ENCODE peak calls at places on chromosomes 3 and 15, in four cellular contexts. O is hepatocyte, U is keratinocyte, R is vagina. J is an unnamed sample.

GRCh38 chr3:134449277-134449676 is 36.5 kb downstream of the ANAPC13 start:
- DNase-seq in O (no peak), U (no peak), R (no peak), J (no peak)

GRCh38 chr3:183548262-183548769 is 7.2 kb downstream of the KLHL6 start:
- DNase-seq in R (no peak), O (peak), U (peak), J (no peak)

GRCh38 chr3:177294221-177294620 is 96.9 kb upstream of the TBL1XR1 start:
- DNase-seq in U (peak), R (no peak), O (peak), J (no peak)

GRCh38 chr3:168248383-168249047 is 152.8 kb upstream of the GOLIM4 start:
- DNase-seq in O (peak), U (no peak), R (no peak), J (no peak)

GRCh38 chr3:52784021-52784621 is 6.7 kb downstream of the ITIH1 start:
- DNase-seq in U (no peak), O (no peak), R (no peak), J (no peak)

GRCh38 chr3:14510838-14511622 is 29.1 kb downstream of the GRIP2 start:
- DNase-seq in U (no peak), R (no peak), O (no peak), J (no peak)

GRCh38 chr3:58034738-58035511 is 26.7 kb downstream of the FLNB start:
- DNase-seq in O (no peak), U (no peak), R (no peak), J (no peak)

GRCh38 chr3:149277338-149277813 is 55.7 kb upstream of the CP start:
- DNase-seq in U (no peak), O (peak), R (no peak), J (no peak)

GRCh38 chr3:51538459-51539290 is at the start of gene RAD54L2:
- DNase-seq in R (no peak), U (no peak), O (peak), J (peak)

GRCh38 chr15:39362832-39363561 is 217.9 kb upstream of the THBS1 start:
- DNase-seq in R (no peak), U (no peak), O (peak), J (no peak)

GRCh38 chr3:43926073-43926472 is 235.3 kb downstream of the ABHD5 start:
- DNase-seq in O (no peak), U (no peak), R (no peak), J (no peak)

GRCh38 chr15:58537480-58537879 is 105.7 kb downstream of the LIPC start:
- DNase-seq in U (no peak), R (no peak), O (no peak), J (no peak)

GRCh38 chr3:113769551-113769950 is 22.7 kb downstream of the ATP6V1A start:
- DNase-seq in R (no peak), O (peak), U (no peak), J (no peak)

GRCh38 chr3:174863488-174863887 is 4.4 kb downstream of the NAALADL2 start:
- DNase-seq in R (no peak), U (peak), O (peak), J (no peak)

GRCh38 chr15:58472221-58472620 is 40.4 kb downstream of the LIPC start:
- DNase-seq in R (no peak), U (no peak), O (no peak), J (no peak)

GRCh38 chr3:190368871-190369270 is 19.1 kb upstream of the CLDN16 start:
- DNase-seq in U (no peak), R (no peak), O (no peak), J (no peak)

GRCh38 chr3:112647122-112647521 is 6.2 kb upstream of the CCDC80 start:
- DNase-seq in O (peak), R (no peak), U (peak), J (no peak)

GRCh38 chr15:67025719-67026118 is 39.7 kb upstream of the SMAD3 start:
- DNase-seq in O (no peak), R (no peak), U (no peak), J (no peak)

GRCh38 chr15:97998307-97999071 is 38.0 kb downstream of the ARRDC4 start:
- DNase-seq in R (no peak), U (no peak), O (no peak), J (no peak)

GRCh38 chr15:27989838-27990237 is 109.3 kb downstream of the OCA2 start:
- DNase-seq in U (no peak), O (no peak), R (no peak), J (no peak)

GRCh38 chr15:38127306-38127731 is 125.3 kb upstream of the SPRED1 start:
- DNase-seq in U (no peak), R (no peak), O (peak), J (no peak)

GRCh38 chr3:153166206-153166605 is 4.2 kb downstream of the RAP2B start:
- DNase-seq in O (no peak), R (no peak), U (no peak), J (no peak)

GRCh38 chr3:111763968-111764367 is 95.1 kb upstream of the PHLDB2 start:
- DNase-seq in U (no peak), R (no peak), O (no peak), J (no peak)

GRCh38 chr3:32780071-32780734 is 37.6 kb upstream of the TRIM71 start:
- DNase-seq in U (no peak), R (no peak), O (no peak), J (no peak)

GRCh38 chr15:39828374-39828931 is 45.8 kb upstream of the FSIP1 start:
- DNase-seq in U (no peak), O (peak), R (no peak), J (no peak)

GRCh38 chr15:45703670-45704328 is 69.0 kb downstream of the SQOR start:
- DNase-seq in R (no peak), O (peak), U (no peak), J (no peak)

GRCh38 chr3:129554356-129555120 is 11.6 kb downstream of the H1-8 start:
- DNase-seq in O (no peak), R (no peak), U (no peak), J (no peak)

GRCh38 chr3:46846624-46847542 is 16.4 kb downstream of the MYL3 start:
- DNase-seq in O (no peak), R (peak), U (no peak), J (no peak)

DNA sequence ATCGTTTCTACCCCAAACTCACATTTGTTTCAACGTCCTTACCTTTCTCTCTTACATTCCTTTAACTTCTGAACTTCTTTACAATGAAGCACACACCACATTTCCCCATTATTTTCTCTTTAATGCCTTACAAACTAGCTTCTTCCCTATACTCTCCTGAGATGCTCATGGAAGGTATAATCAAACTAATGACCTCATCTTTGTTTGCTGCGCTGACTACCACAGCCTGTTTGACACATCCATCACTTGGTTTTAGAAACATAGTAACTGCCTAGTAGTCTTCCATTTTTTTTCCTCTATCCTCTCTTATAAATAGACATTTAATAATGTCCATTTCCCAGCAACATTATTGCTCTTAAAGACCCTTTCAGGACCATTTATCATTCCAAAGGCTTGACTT is 230.5 kb upstream of the LRTM1 start:
- DNase-seq in O (no peak), U (no peak), R (no peak), J (no peak)
- H3K27ac ChIP-seq in O (no peak), U (no peak), R (no peak), J (no peak)

GRCh38 chr3:79018671-79019136 is 749.1 kb downstream of the ROBO1 start:
- DNase-seq in R (no peak), O (peak), U (no peak), J (no peak)

GRCh38 chr3:79019924-79020173 is 747.9 kb downstream of the ROBO1 start:
- DNase-seq in R (no peak), U (no peak), O (no peak), J (no peak)

GRCh38 chr3:79015854-79016253 is 751.9 kb downstream of the ROBO1 start:
- DNase-seq in R (no peak), U (no peak), O (no peak), J (no peak)

GRCh38 chr3:79019137-79019923 is 748.5 kb downstream of the ROBO1 start:
- DNase-seq in U (no peak), O (peak), R (no peak), J (no peak)

GRCh38 chr3:79016587-79017380 is 751.0 kb downstream of the ROBO1 start:
- DNase-seq in R (no peak), O (no peak), U (no peak), J (no peak)
- TF ChIP-seq CTCF in R (no peak), O (no peak), U (no peak), J (no peak)

DNA sequence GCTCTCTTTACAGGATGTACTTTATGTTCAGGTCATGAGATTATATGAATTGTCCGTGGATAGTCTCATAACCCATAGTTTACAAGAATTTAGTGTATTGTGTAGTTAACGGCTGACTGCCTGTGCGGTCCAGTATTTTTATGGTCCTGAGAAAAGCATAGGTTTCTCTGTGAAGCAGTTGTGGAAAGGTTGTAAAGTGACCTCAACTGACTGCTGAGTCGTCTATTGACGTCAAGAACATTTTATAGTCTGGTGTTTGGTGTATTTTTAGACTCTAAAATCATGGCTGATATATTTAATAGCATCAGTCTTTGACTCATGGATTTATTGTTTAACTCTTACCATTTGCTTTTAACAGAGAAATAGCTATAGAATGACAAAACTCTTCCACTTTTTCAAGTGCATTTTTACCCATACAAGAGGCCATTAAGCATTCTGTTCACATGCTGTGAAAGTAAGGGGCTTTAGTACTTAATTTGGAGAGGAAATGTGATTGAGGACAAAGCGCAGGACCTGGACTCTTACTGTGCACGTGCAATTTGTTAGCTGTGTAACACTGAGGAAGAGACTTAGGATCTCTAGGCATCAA is 240.7 kb downstream of the NFKBIZ start:
- DNase-seq in U (no peak), R (no peak), O (peak), J (no peak)
- H3K27ac ChIP-seq in U (no peak), R (no peak), O (peak), J (no peak)

GRCh38 chr15:35912196-35912595 is 366.2 kb upstream of the DPH6 start:
- DNase-seq in R (no peak), U (no peak), O (peak), J (no peak)
- TF ChIP-seq CTCF in R (no peak), U (no peak), O (no peak), J (no peak)

DNA sequence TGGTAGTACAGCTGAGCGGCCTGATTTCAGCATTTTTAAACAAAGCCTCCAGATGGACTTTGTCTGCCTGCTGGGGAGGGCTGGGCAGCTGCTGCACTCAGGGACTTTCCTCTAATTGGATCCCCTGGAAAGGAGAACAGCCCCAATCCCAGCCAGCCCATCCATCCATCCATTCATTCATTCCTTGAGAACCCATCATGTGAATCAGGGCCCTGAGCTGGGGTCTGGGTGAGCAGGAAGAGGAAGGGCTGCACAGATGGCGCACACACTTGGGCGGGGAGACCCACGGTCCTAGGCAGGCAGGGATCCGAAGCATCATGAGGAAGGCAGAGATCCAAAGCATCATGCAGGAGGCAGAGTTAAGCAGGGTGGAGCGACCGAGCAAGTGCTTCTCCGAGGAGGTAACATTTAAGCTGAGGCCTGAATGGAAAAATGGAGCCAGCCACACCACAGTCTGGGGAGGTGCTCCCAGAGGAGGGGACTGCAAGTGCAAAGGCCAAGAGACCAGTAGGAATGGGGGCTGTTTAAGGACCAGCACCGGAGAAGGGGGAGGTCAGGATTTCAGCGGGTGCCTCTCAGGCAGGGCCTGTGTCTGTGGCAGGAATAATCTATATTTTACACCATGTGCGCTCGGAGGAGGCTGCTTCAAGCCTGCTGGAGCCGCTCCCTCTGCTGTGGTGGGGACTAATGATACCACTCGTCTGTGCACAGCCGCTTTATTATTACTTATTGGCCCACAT is 45.6 kb downstream of the TPRA1 start:
- DNase-seq in R (no peak), O (no peak), U (no peak), J (no peak)
- H3K27ac ChIP-seq in R (no peak), O (no peak), U (no peak), J (no peak)

GRCh38 chr3:31157028-31157694 is 262.7 kb upstream of the GADL1 start:
- DNase-seq in U (no peak), O (no peak), R (no peak), J (no peak)
- TF ChIP-seq CTCF in U (no peak), O (no peak), R (no peak), J (no peak)

DNA sequence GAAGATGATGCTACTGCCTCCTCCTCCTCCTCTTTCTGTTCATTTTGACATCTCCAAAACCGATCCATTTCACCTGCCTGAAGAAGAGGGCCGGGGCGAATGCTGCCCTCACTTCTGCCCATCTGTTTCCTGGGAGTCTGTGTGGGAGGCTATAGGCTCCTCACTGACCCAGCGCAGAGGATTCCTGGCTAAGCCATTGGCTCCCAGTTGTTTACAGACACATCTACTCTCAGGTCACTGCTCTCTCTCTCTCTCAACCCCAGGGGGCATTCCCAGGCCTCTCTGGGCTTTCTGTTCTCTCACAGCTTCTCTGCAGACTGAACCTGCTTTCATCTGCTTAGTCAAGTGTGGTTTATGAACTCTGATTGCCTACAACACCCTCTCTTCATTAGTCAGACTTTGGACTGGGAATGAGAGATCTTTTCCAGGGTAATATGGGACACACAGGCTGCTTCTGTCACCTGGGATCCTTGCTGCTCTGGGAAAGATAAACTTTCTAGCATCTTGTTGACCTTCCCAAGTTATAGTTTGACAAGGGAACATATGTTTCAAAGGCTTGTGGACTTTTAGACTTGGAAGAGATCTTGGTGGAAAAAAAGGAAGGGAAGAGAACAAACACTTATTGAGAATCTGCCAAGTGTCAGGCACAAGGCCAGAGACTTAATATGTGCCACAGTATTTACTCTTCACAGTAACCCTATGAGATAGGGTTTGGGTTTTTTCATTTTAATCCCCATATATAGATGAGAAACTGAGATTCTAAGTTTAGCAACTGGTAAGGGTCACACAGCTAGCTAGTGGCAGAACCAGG is 30.2 kb upstream of the USP3 start:
- DNase-seq in R (no peak), O (peak), U (no peak), J (no peak)
- H3K27ac ChIP-seq in R (peak), O (peak), U (no peak), J (no peak)

GRCh38 chr15:35308802-35309201 is 223.7 kb upstream of the NANOGP8 start:
- DNase-seq in R (no peak), O (peak), U (no peak), J (no peak)

GRCh38 chr15:35309886-35310285 is 224.8 kb upstream of the NANOGP8 start:
- DNase-seq in U (no peak), R (no peak), O (no peak), J (no peak)

GRCh38 chr15:35312355-35312754 is 227.3 kb upstream of the NANOGP8 start:
- DNase-seq in U (no peak), O (no peak), R (no peak), J (no peak)

GRCh38 chr15:35307676-35308075 is 222.6 kb upstream of the NANOGP8 start:
- DNase-seq in R (no peak), O (no peak), U (no peak), J (no peak)

DNA sequence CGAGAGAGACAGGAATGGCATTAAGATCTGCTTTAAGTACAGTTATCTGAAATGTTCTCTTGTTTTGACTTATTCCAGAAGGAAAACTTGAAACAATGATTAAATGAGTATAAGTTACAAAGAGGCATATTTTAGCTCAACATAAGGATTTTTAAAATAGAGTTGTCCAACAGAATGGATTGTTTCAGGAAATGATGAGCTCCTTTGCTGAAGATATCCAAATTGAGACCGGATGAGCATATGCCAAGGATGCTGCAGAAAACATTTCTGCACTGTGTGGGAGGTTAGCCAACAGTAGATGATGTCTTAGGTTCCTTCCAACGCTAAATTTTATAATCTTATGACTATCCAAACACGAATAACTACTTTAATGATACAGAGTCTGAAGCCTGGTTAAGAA is 226.5 kb upstream of the NANOGP8 start:
- DNase-seq in U (no peak), O (no peak), R (no peak), J (no peak)
- TF ChIP-seq CTCF in U (no peak), O (no peak), R (no peak), J (no peak)

GRCh38 chr15:60370105-60370803 is 27.5 kb downstream of the ANXA2 start:
- DNase-seq in U (no peak), R (no peak), O (no peak), J (no peak)

GRCh38 chr15:60372756-60373155 is 25.0 kb downstream of the ANXA2 start:
- DNase-seq in R (no peak), O (no peak), U (no peak), J (no peak)

GRCh38 chr15:60372223-60372622 is 25.6 kb downstream of the ANXA2 start:
- DNase-seq in O (no peak), R (no peak), U (no peak), J (no peak)

GRCh38 chr15:60369696-60370095 is 28.1 kb downstream of the ANXA2 start:
- DNase-seq in R (no peak), U (no peak), O (no peak), J (no peak)

GRCh38 chr15:60370804-60371700 is 26.7 kb downstream of the ANXA2 start:
- DNase-seq in R (no peak), U (no peak), O (peak), J (no peak)
- H3K27ac ChIP-seq in R (peak), U (peak), O (peak), J (no peak)